ENCODE peak calls at places on chromosome 6, in four cellular contexts. L is IMR-90, B is fibroblast of the aortic adventitia, U is breast epithelium. Z is an unnamed sample.
A peak's percentile ranks its signal among the peaks of the same experiment; 100 is the strongest.

GRCh38 chr6:2222275-2222842 is 23.0 kb downstream of the GMDS start:
- DNase-seq in U (no peak), L (no peak), B (peak; percentile 21), Z (no peak)

GRCh38 chr6:17865798-17866725 is 121.4 kb downstream of the KIF13A start:
- DNase-seq in U (no peak), B (peak; percentile 94), L (peak; percentile 95), Z (no peak)

GRCh38 chr6:72798196-72798595 is 176.3 kb downstream of the KCNQ5 start:
- DNase-seq in U (no peak), L (peak; percentile 79), B (peak; percentile 28), Z (no peak)

GRCh38 chr6:33860706-33861474 is 57.1 kb upstream of the MLN start:
- DNase-seq in B (peak; percentile 54), L (peak; percentile 24), U (no peak), Z (no peak)

GRCh38 chr6:82030761-82031160 is 216.8 kb downstream of the IBTK start:
- DNase-seq in U (no peak), B (no peak), L (no peak), Z (no peak)

GRCh38 chr6:168149015-168149414 is 70.0 kb upstream of the FRMD1 start:
- DNase-seq in U (no peak), L (no peak), B (no peak), Z (peak; percentile 14)

GRCh38 chr6:152673233-152673632 is 24.5 kb upstream of the MYCT1 start:
- DNase-seq in U (no peak), B (peak; percentile 60), L (peak; percentile 7), Z (no peak)

GRCh38 chr6:85460951-85461805 is 11.3 kb downstream of the NT5E start:
- DNase-seq in B (peak; percentile 83), L (no peak), U (no peak), Z (no peak)

GRCh38 chr6:26152226-26153101 is 65.2 kb downstream of the HFE start:
- DNase-seq in B (no peak), U (no peak), L (no peak), Z (no peak)

GRCh38 chr6:84441456-84441855 is 214.0 kb upstream of the CEP162 start:
- DNase-seq in U (no peak), B (no peak), L (no peak), Z (no peak)
- TF ChIP-seq CTCF in U (no peak), B (no peak), L (no peak), Z (no peak)

GRCh38 chr6:69732045-69732444 is 64.8 kb downstream of the LMBRD1 start:
- DNase-seq in B (no peak), L (peak; percentile 31), U (no peak), Z (no peak)

GRCh38 chr6:69732640-69733039 is 64.2 kb downstream of the LMBRD1 start:
- DNase-seq in B (peak; percentile 31), L (no peak), U (no peak), Z (no peak)

GRCh38 chr6:69735029-69735428 is 61.8 kb downstream of the LMBRD1 start:
- DNase-seq in U (no peak), B (no peak), L (no peak), Z (no peak)

DNA sequence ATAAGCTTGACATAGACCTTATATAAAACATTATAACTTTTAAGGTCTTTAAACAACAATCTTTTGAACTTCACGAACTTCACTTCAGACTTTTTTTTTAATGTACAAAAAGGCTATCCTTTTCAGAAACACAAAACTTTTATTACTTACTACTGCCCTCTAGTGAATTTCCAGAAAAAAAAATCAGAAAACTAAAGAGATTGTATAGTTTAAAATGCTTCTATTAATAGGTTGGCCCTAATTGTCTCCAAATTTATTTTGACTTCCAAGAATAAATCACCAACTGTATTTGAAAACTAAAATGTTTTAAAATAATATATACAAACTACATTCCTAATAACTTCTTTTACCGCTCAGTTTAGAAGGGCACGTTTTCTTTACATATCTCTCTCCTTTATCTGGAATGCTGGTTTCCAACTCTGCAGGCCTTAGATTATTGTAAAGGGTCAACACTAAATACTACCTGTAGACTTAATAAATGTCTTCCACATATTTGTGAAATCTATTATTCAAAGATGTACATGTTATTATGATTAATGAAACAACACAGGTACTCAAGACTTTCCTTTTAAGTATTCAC is 66.8 kb downstream of the LMBRD1 start:
- DNase-seq in B (peak; percentile 23), U (no peak), L (peak; percentile 7), Z (no peak)
- TF ChIP-seq CTCF in B (peak; percentile 12), U (no peak), L (peak; percentile 42), Z (peak; percentile 52)

DNA sequence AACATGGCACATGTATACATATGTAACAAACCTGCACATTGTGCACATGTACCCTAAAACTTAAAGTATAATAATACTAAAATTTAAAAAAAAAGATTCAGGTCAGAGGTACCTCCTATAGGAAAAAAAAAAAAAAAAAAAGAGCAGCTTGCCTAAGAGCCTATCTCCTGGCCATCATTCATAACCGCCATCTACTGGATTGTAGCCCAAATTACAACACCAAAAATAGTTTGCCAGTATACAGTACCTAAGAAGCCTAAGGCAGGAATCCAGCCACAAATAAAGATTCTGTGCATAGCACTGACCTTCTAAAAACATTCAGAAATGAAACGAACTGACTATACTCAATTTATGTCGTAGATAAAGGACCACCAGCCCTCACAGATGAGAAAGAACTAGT is 438.4 kb upstream of the ADGRB3 start:
- DNase-seq in U (no peak), L (no peak), B (peak; percentile 51), Z (no peak)
- TF ChIP-seq CTCF in U (no peak), L (no peak), B (peak; percentile 7), Z (no peak)

DNA sequence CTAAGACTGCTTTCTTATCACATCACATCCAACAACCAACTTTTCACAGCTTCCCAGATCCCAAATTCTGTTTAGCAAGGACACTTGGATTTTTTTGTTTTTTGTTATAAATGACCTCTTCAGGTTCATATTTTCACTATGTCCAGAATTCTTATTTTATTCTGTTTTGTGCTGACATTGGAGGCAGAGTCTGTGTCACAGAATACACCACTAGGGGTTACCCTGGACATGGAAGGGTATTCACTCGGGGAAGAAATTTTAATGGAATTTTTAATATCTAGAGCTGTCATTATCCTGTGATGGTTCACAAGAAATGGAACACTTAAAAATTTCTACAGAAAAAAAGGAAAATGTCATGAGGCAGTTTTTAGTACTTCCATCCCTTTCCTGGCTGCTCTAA is 12.0 kb upstream of the SLC2A12 start:
- DNase-seq in B (no peak), U (no peak), L (no peak), Z (no peak)
- TF ChIP-seq CTCF in B (no peak), U (no peak), L (no peak), Z (no peak)

Z was measured in mesothelial cell of epicardium.